ENCODE peak calls at places on chromosome 15, in seven cellular contexts. R is kidney; O is activated T-helper 9 cell treated with anti-CD3 and anti-CD28 coated beads, Interleukin-2, amount 50 U/mL, for 16 hours; K is ACHN; Q is Daoy; L is nephron progenitor cell; S is activated T-cell treated with anti-CD3 and anti-CD28 coated beads for 1 hour. B is an unnamed sample.

GRCh38 chr15:62346168-62346567 is 181.1 kb upstream of the C2CD4B start:
- DNase-seq in R (no peak), Q (no peak), K (no peak), L (no peak), S (no peak), O (no peak), B (no peak)

GRCh38 chr15:84772467-84772866 is 24.1 kb downstream of the ZNF592 start:
- DNase-seq in Q (no peak), R (no peak), S (no peak), O (no peak), K (no peak), L (no peak), B (no peak)

GRCh38 chr15:22895465-22896190 is 57.2 kb downstream of the NIPA2 start:
- DNase-seq in S (no peak), K (peak; percentile 85), Q (peak; percentile 90), R (peak; percentile 66), O (no peak), L (no peak), B (peak; percentile 93)

GRCh38 chr15:34855397-34855796 is 60.0 kb upstream of the ACTC1 start:
- DNase-seq in O (no peak), S (no peak), K (peak; percentile 8), Q (peak; percentile 15), L (no peak), R (no peak), B (peak; percentile 96)

GRCh38 chr15:66729339-66729951 is 27.4 kb downstream of the SMAD6 start:
- DNase-seq in L (peak; percentile 73), K (no peak), R (peak; percentile 70), O (no peak), Q (no peak), S (no peak), B (no peak)

GRCh38 chr15:38520035-38520434 is 44.6 kb downstream of the RASGRP1 start:
- DNase-seq in S (no peak), K (no peak), O (no peak), R (no peak), L (no peak), Q (no peak), B (no peak)

GRCh38 chr15:53976844-53977392 is 1.3 kb upstream of the UNC13C start:
- DNase-seq in O (no peak), L (peak; percentile 43), R (peak; percentile 41), S (no peak), K (peak; percentile 19), Q (no peak), B (peak; percentile 41)

GRCh38 chr15:80856400-80856799 is 77.2 kb downstream of the CEMIP start:
- DNase-seq in K (peak; percentile 8), S (no peak), Q (no peak), L (no peak), R (no peak), O (no peak), B (no peak)

GRCh38 chr15:32866486-32867312 is 148.9 kb downstream of the GREM1 start:
- DNase-seq in S (no peak), L (no peak), O (no peak), R (no peak), K (peak; percentile 37), Q (peak; percentile 10), B (peak; percentile 60)

GRCh38 chr15:34838282-34838681 is 42.9 kb upstream of the ACTC1 start:
- DNase-seq in Q (no peak), S (no peak), O (no peak), K (no peak), R (no peak), L (no peak), B (no peak)

GRCh38 chr15:72685301-72685924 is 569 bp downstream of the HIGD2B start:
- DNase-seq in K (peak; percentile 28), Q (no peak), O (no peak), L (no peak), R (no peak), S (no peak), B (no peak)

GRCh38 chr15:48602358-48603122 is 43.0 kb downstream of the FBN1 start:
- DNase-seq in K (no peak), R (no peak), O (no peak), S (no peak), L (no peak), Q (peak; percentile 69), B (peak; percentile 78)

GRCh38 chr15:71743861-71744382 is 66.4 kb upstream of the NR2E3 start:
- DNase-seq in Q (peak; percentile 56), S (peak; percentile 66), O (peak; percentile 21), K (peak; percentile 61), L (peak; percentile 72), R (no peak), B (peak; percentile 63)

GRCh38 chr15:70488002-70488605 is 275.3 kb downstream of the UACA start:
- DNase-seq in R (peak; percentile 80), O (peak; percentile 60), Q (peak; percentile 82), S (peak; percentile 66), K (peak; percentile 71), L (peak; percentile 85), B (peak; percentile 56)

GRCh38 chr15:81380668-81381067 is 6.7 kb upstream of the TMC3 start:
- DNase-seq in Q (no peak), O (no peak), K (no peak), S (no peak), R (no peak), L (no peak), B (no peak)

GRCh38 chr15:49309889-49310288 is 113.2 kb upstream of the FGF7 start:
- DNase-seq in O (no peak), K (no peak), L (no peak), R (no peak), Q (no peak), S (no peak), B (no peak)

GRCh38 chr15:69926721-69927120 is 171.0 kb downstream of the TLE3 start:
- DNase-seq in S (no peak), Q (no peak), O (no peak), K (no peak), R (no peak), L (no peak), B (no peak)

GRCh38 chr15:24054547-24055245 is 367.6 kb upstream of the NDN start:
- DNase-seq in L (no peak), R (no peak), O (no peak), Q (peak; percentile 87), S (no peak), K (no peak), B (no peak)

GRCh38 chr15:41233367-41233771 is 2.3 kb downstream of the CHP1 start:
- DNase-seq in O (no peak), S (no peak), R (no peak), K (peak; percentile 8), L (no peak), Q (no peak), B (peak; percentile 79)

GRCh38 chr15:85542895-85543331 is 162.5 kb downstream of the AKAP13 start:
- DNase-seq in K (no peak), R (no peak), Q (no peak), L (no peak), O (no peak), S (no peak), B (no peak)

GRCh38 chr15:82297546-82297945 is 34.9 kb downstream of the SAXO2 start:
- DNase-seq in L (no peak), K (peak; percentile 0), O (no peak), S (no peak), Q (no peak), R (no peak), B (no peak)

GRCh38 chr15:55526559-55527036 is 18.6 kb upstream of the DNAAF4 start:
- DNase-seq in O (no peak), R (no peak), K (peak; percentile 56), S (no peak), Q (peak; percentile 65), L (no peak), B (peak; percentile 59)

GRCh38 chr15:25268166-25268565 is 170.7 kb downstream of the UBE3A start:
- DNase-seq in K (no peak), O (no peak), R (no peak), Q (no peak), L (no peak), S (no peak), B (no peak)